ENCODE peak calls at places on chromosomes 6 and 20, in ten cellular contexts. D, K, M, J, T, V, C, U, L and F are unnamed samples.

GRCh38 chr6:23420659-23421350 is 705.2 kb upstream of the NRSN1 start:
- DNase-seq in D (no peak), K (no peak), M (no peak), J (no peak), T (no peak), V (no peak), C (no peak), U (no peak), L (no peak), F (no peak)

GRCh38 chr20:1473821-1474220 is 7.2 kb upstream of the NSFL1C start:
- DNase-seq in D (no peak), K (no peak), M (no peak), J (no peak), T (no peak), V (no peak), C (no peak), U (no peak), L (no peak), F (no peak)

GRCh38 chr20:973785-974194 is 28.3 kb downstream of the RSPO4 start:
- DNase-seq in D (no peak), K (peak), M (no peak), J (no peak), T (no peak), V (no peak), C (no peak), U (no peak), L (peak), F (peak)

GRCh38 chr6:127554435-127555006 is 22.5 kb upstream of the C6orf58 start:
- DNase-seq in D (no peak), K (no peak), M (no peak), J (no peak), T (no peak), V (peak), C (no peak), U (no peak), L (no peak), F (peak)

GRCh38 chr6:348860-349396 is 42.6 kb upstream of the IRF4 start:
- DNase-seq in D (no peak), K (no peak), M (no peak), J (no peak), T (no peak), V (no peak), C (no peak), U (no peak), L (no peak), F (no peak)

GRCh38 chr20:10848810-10849370 is 175.1 kb upstream of the JAG1 start:
- DNase-seq in D (no peak), K (no peak), M (peak), J (no peak), T (no peak), V (no peak), C (no peak), U (no peak), L (peak), F (peak)

GRCh38 chr6:143205983-143206382 is 145.3 kb downstream of the AIG1 start:
- DNase-seq in D (no peak), K (no peak), M (no peak), J (peak), T (no peak), V (no peak), C (no peak), U (no peak), L (no peak), F (peak)

GRCh38 chr20:63697357-63697867 is 960 bp downstream of the TNFRSF6B start:
- DNase-seq in D (no peak), K (no peak), M (no peak), J (peak), T (no peak), V (no peak), C (peak), U (no peak), L (peak), F (no peak)

GRCh38 chr20:37741055-37741454 is 47.2 kb downstream of the CTNNBL1 start:
- DNase-seq in D (no peak), K (no peak), M (no peak), J (no peak), T (no peak), V (no peak), C (no peak), U (no peak), L (peak), F (peak)

GRCh38 chr6:23013776-23014175 is 444.4 kb downstream of the HDGFL1 start:
- DNase-seq in D (no peak), K (no peak), M (no peak), J (no peak), T (no peak), V (no peak), C (no peak), U (no peak), L (no peak), F (peak)

GRCh38 chr6:105431226-105431625 is 28.3 kb upstream of the PREP start:
- DNase-seq in D (no peak), K (peak), M (no peak), J (no peak), T (no peak), V (no peak), C (no peak), U (no peak), L (no peak), F (peak)

GRCh38 chr6:163249651-163250101 is 164.8 kb upstream of the QKI start:
- DNase-seq in D (no peak), K (no peak), M (no peak), J (no peak), T (no peak), V (no peak), C (no peak), U (no peak), L (no peak), F (no peak)

GRCh38 chr20:10667077-10667401 is 6.8 kb downstream of the JAG1 start:
- DNase-seq in D (no peak), K (no peak), M (no peak), J (no peak), T (no peak), V (no peak), C (no peak), U (no peak), L (no peak), F (no peak)

GRCh38 chr6:41306187-41306854 is 19.8 kb upstream of the TREM1 start:
- DNase-seq in D (no peak), K (peak), M (peak), J (peak), T (peak), V (peak), C (no peak), U (peak), L (no peak), F (peak)

GRCh38 chr6:106727480-106728153 is 98.2 kb downstream of the QRSL1 start:
- DNase-seq in D (no peak), K (no peak), M (no peak), J (no peak), T (no peak), V (no peak), C (no peak), U (no peak), L (no peak), F (no peak)

GRCh38 chr6:36660771-36661471 is 17.6 kb upstream of the CDKN1A start:
- DNase-seq in D (no peak), K (peak), M (no peak), J (peak), T (no peak), V (peak), C (peak), U (no peak), L (no peak), F (no peak)

GRCh38 chr6:166313255-166314070 is 5.3 kb upstream of the PRR18 start:
- DNase-seq in D (no peak), K (peak), M (no peak), J (peak), T (peak), V (peak), C (no peak), U (no peak), L (peak), F (peak)

GRCh38 chr20:5168582-5169396 is 42.0 kb downstream of the CDS2 start:
- DNase-seq in D (no peak), K (no peak), M (no peak), J (no peak), T (peak), V (no peak), C (no peak), U (no peak), L (peak), F (peak)

GRCh38 chr6:168122521-168122920 is 43.5 kb upstream of the FRMD1 start:
- DNase-seq in D (no peak), K (no peak), M (peak), J (no peak), T (no peak), V (no peak), C (no peak), U (no peak), L (no peak), F (no peak)

GRCh38 chr6:56620229-56620868 is 22.3 kb downstream of the DST start:
- DNase-seq in D (no peak), K (no peak), M (no peak), J (no peak), T (no peak), V (no peak), C (no peak), U (no peak), L (no peak), F (no peak)

GRCh38 chr6:150891886-150892485 is 26.5 kb downstream of the MTHFD1L start:
- DNase-seq in D (no peak), K (peak), M (peak), J (peak), T (peak), V (peak), C (peak), U (peak), L (no peak), F (peak)

GRCh38 chr20:10733122-10733521 is 59.3 kb upstream of the JAG1 start:
- DNase-seq in D (no peak), K (no peak), M (no peak), J (no peak), T (no peak), V (no peak), C (no peak), U (no peak), L (no peak), F (peak)

GRCh38 chr6:85449388-85449817 is 480 bp upstream of the NT5E start:
- DNase-seq in D (no peak), K (no peak), M (no peak), J (no peak), T (peak), V (no peak), C (peak), U (no peak), L (peak), F (peak)

GRCh38 chr20:41299899-41300298 is 17.6 kb downstream of the ZHX3 start:
- DNase-seq in D (no peak), K (no peak), M (no peak), J (no peak), T (no peak), V (no peak), C (no peak), U (no peak), L (no peak), F (no peak)

GRCh38 chr20:18465536-18466200 is 1.2 kb downstream of the DZANK1 start:
- DNase-seq in D (no peak), K (peak), M (no peak), J (no peak), T (no peak), V (no peak), C (no peak), U (no peak), L (no peak), F (no peak)

GRCh38 chr6:152948150-152948768 is 34.6 kb downstream of the FBXO5 start:
- DNase-seq in D (no peak), K (peak), M (no peak), J (no peak), T (no peak), V (no peak), C (no peak), U (no peak), L (no peak), F (peak)

GRCh38 chr6:124478906-124479305 is 483.3 kb upstream of the RNF217 start:
- DNase-seq in D (no peak), K (no peak), M (no peak), J (no peak), T (no peak), V (no peak), C (no peak), U (no peak), L (no peak), F (no peak)

GRCh38 chr6:146526192-146526591 is 17.4 kb upstream of the RAB32 start:
- DNase-seq in D (no peak), K (no peak), M (no peak), J (no peak), T (no peak), V (no peak), C (no peak), U (no peak), L (no peak), F (no peak)

GRCh38 chr6:47160702-47161101 is 118.6 kb upstream of the ADGRF1 start:
- DNase-seq in D (no peak), K (no peak), M (no peak), J (no peak), T (no peak), V (no peak), C (no peak), U (no peak), L (no peak), F (no peak)

GRCh38 chr6:127879685-127880084 is 21.2 kb downstream of the THEMIS start:
- DNase-seq in D (no peak), K (no peak), M (no peak), J (no peak), T (no peak), V (no peak), C (no peak), U (no peak), L (peak), F (peak)

GRCh38 chr6:79042799-79043126 is 35.3 kb downstream of the PHIP start:
- DNase-seq in D (no peak), K (no peak), M (no peak), J (no peak), T (no peak), V (no peak), C (no peak), U (no peak), L (no peak), F (no peak)

GRCh38 chr6:34487536-34487935 is 21.7 kb downstream of the PACSIN1 start:
- DNase-seq in D (no peak), K (no peak), M (no peak), J (no peak), T (no peak), V (no peak), C (no peak), U (no peak), L (no peak), F (no peak)
- TF ChIP-seq POLR2A in D (no peak), K (no peak), M (no peak), J (no peak), T (no peak), V (no peak), C (no peak), U (no peak), L (no peak), F (no peak)

GRCh38 chr20:62641749-62642665 is at the start of gene SLCO4A1:
- DNase-seq in D (no peak), K (peak), M (no peak), J (peak), T (peak), V (peak), C (no peak), U (peak), L (peak), F (peak)
- TF ChIP-seq POLR2A in D (peak), K (peak), M (no peak), J (peak), T (peak), V (no peak), C (peak), U (no peak), L (peak), F (peak)

DNA sequence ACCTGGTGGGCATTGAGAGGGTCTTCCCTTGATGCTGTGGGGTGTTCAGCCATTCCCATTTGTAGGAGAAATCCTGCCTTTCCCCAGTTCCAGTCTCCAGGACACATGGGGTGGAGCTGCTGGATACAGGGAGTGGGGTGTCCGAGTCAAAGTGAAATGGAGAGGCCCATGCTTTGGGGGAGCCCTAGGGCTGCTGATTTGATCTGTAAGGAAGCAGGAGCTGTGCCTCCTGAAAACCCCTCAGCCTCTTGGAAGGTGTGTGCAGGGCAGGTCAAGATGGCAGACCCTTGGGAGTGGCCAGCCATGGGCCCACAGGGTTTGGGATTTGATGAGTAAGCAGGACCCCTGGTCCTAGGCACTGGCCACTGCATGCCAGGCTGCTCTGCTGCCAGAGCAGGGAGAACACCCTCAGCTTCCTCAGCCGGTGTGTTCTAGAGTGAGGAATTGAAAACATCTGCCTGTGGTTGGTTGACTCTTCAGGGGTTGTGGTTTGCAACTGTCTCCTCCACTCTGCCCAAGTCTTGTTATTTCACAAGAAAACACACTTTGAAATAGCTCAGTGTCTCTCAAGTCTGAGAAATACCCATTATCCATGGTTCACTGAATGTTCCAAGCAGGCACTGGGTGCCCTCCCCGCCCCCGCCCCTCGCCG is 81.9 kb downstream of the SERAC1 start:
- DNase-seq in D (no peak), K (no peak), M (no peak), J (no peak), T (no peak), V (no peak), C (no peak), U (no peak), L (no peak), F (peak)
- TF ChIP-seq POLR2A in D (no peak), K (no peak), M (no peak), J (no peak), T (no peak), V (no peak), C (no peak), U (no peak), L (no peak), F (no peak)

DNA sequence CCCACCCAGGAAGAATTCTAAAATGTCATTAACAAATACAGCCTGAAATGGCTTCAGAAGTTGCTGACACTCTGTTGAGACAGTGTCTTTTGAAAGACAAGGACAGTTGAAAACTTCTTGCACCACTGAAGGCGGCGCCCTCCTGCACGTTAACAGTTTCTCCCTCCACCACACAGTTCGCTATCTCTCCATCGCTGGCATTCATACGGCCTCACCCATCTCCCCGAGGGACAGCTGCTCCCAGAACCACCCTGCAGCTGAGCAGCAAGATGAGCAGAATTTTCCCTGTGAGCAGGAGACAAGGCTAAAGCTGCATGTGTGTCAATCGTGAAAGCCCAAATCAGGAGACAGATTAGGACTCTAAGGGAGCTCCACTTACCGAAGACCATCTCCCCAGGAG is 113.3 kb downstream of the LY86 start:
- DNase-seq in D (no peak), K (peak), M (no peak), J (no peak), T (no peak), V (no peak), C (no peak), U (no peak), L (no peak), F (no peak)
- TF ChIP-seq POLR2A in D (no peak), K (no peak), M (no peak), J (no peak), T (no peak), V (no peak), C (no peak), U (no peak), L (no peak), F (no peak)

GRCh38 chr6:34154668-34155447 is 9.0 kb upstream of the GRM4 start:
- DNase-seq in D (no peak), K (peak), M (no peak), J (peak), T (peak), V (peak), C (peak), U (no peak), L (peak), F (peak)
- TF ChIP-seq POLR2A in D (no peak), K (no peak), M (no peak), J (no peak), T (no peak), V (no peak), C (no peak), U (no peak), L (no peak), F (peak)

DNA sequence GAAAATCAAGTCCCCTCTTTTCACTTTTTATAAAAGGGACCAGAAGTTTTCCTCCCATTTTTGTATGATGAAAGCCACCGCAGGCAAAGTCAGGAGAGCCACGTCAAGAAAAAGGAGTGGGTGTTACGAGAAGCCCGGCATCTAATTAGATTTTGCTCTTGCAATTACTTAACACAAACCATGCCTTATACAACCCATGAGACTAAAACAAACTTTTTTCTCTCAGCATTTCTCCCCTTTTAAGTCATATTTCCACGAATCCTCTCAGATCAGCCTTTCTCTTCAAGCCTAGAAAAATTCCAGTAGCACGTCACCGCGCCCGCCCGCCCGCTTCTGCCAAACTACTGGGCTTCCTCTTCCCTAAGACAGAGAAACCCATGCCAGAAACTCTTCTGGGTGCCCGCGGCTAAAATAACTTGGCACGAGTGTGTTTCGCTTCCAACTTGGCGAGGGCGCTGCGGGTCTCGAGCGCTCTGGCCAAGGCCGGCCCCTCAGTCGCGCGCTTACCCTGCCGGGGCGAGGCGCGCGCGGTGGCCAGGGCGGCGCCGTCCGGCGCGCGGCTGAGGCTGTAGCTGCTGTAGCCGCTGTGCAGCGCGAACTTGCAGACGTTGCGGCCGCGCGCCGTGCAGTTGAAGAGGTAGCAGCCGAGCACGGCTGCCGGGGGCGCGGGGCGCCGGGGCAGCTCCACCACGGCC is 1.1 kb downstream of the LRP11 start:
- DNase-seq in D (no peak), K (peak), M (peak), J (peak), T (peak), V (peak), C (peak), U (peak), L (peak), F (peak)
- TF ChIP-seq POLR2A in D (peak), K (no peak), M (no peak), J (peak), T (no peak), V (no peak), C (no peak), U (no peak), L (peak), F (no peak)

GRCh38 chr6:52201493-52201892 is 15.3 kb downstream of the IL17A start:
- DNase-seq in D (no peak), K (no peak), M (no peak), J (no peak), T (no peak), V (no peak), C (no peak), U (no peak), L (no peak), F (no peak)
- TF ChIP-seq POLR2A in D (no peak), K (no peak), M (no peak), J (no peak), T (no peak), V (no peak), C (no peak), U (no peak), L (no peak), F (no peak)

DNA sequence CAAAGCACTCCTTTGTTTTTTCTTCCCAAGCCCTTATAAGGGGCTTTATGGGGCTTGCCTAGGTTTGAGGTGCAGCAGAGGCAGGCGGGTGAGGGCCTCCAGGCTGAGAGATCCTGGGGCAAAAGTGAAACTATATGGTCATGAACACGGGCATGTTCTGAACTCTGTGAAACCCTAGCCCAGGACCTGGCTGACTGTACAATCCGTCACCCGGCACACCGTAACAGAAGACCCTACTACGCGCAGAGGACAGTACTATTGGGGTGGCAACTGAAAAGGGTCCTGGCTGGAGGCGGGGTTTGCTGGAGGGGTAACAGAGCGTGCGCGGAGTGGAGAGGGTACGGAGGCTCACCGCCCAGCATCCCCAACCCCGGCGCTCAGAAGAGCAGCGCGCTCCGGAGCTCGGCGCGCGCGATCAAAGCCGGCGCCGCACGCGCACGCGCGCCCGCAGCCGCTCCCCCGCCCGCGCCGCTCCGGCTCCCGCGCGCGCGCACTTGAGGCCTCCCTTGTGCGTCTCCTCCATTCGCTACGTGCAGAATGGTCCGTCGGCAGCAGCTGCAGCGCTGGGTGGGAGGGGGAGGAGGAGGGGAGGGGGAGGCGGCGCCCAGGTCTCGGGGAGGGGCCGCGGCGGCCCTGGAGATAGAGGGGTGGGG is 54.2 kb downstream of the MRPL14 start:
- DNase-seq in D (no peak), K (peak), M (no peak), J (peak), T (peak), V (peak), C (peak), U (no peak), L (peak), F (peak)
- TF ChIP-seq POLR2A in D (peak), K (peak), M (no peak), J (peak), T (no peak), V (no peak), C (no peak), U (no peak), L (peak), F (no peak)